ENCODE peak calls at places on chromosomes 13 and 19, in nine cellular contexts. E is mesenchymal stem cell; O is transverse colon; A is tibial nerve; L is small intestine; H is psoas muscle; B is adrenal gland; G is CD4-positive, CD25-positive, alpha-beta regulatory T cell; N is body of pancreas. D is an unnamed sample. For H3K9me3, the result is how much of the 10 kb centered on the place peaks cover.

GRCh38 chr19:34096020-34096915 is 76.0 kb upstream of the LSM14A start:
- DNase-seq in O (no peak), A (no peak), E (peak), H (no peak), N (peak), B (no peak), G (no peak), L (peak), D (peak)

GRCh38 chr13:52707375-52707774 is 32.2 kb downstream of the CNMD start:
- DNase-seq in H (no peak), B (no peak), L (no peak), E (no peak), A (no peak), O (no peak), G (no peak), N (no peak), D (peak)

GRCh38 chr13:100392709-100393630 is 195.6 kb downstream of the GGACT start:
- DNase-seq in A (peak), G (no peak), E (peak), N (peak), B (peak), O (peak), H (peak), L (peak), D (peak)

GRCh38 chr13:43095771-43096719 is 72.7 kb downstream of the DNAJC15 start:
- DNase-seq in A (no peak), G (no peak), O (no peak), H (no peak), B (no peak), L (no peak), N (no peak), E (no peak), D (no peak)

GRCh38 chr19:7006305-7006704 is 14.9 kb downstream of the MBD3L2B start:
- DNase-seq in H (no peak), G (no peak), N (no peak), O (no peak), L (no peak), A (no peak), E (no peak), B (no peak), D (no peak)

GRCh38 chr13:27455331-27455855 is 5.0 kb upstream of the MTIF3 start:
- DNase-seq in O (no peak), N (no peak), A (no peak), G (no peak), L (peak), H (no peak), B (no peak), E (peak), D (no peak)

GRCh38 chr19:5255602-5256231 is 84.9 kb downstream of the PTPRS start:
- DNase-seq in B (no peak), N (no peak), G (no peak), A (no peak), H (no peak), E (no peak), O (no peak), L (no peak), D (no peak)

GRCh38 chr13:62829476-62829875 is 1413.8 kb upstream of the PCDH20 start:
- DNase-seq in H (no peak), O (no peak), E (no peak), G (no peak), A (no peak), N (no peak), B (no peak), L (no peak), D (no peak)

GRCh38 chr13:21541271-21541670 is 62.7 kb downstream of the MICU2 start:
- DNase-seq in B (no peak), H (no peak), O (no peak), L (no peak), A (no peak), N (no peak), E (no peak), G (no peak), D (no peak)

GRCh38 chr13:46369506-46370268 is 17.4 kb downstream of the RUBCNL start:
- DNase-seq in B (no peak), H (no peak), G (no peak), E (peak), A (no peak), O (no peak), N (no peak), L (no peak), D (peak)

GRCh38 chr13:40228486-40228885 is 438.0 kb downstream of the FOXO1 start:
- DNase-seq in E (peak), H (no peak), N (no peak), L (no peak), O (no peak), B (no peak), A (no peak), G (no peak), D (no peak)

GRCh38 chr13:95608640-95609280 is 35.7 kb downstream of the DZIP1 start:
- DNase-seq in A (no peak), O (no peak), H (no peak), G (no peak), E (peak), L (no peak), B (no peak), N (no peak), D (peak)

GRCh38 chr19:49809155-49809986 is 3.7 kb downstream of the FUZ start:
- DNase-seq in O (peak), H (peak), A (no peak), E (peak), L (peak), G (peak), B (peak), N (peak), D (no peak)

GRCh38 chr13:68125087-68125480 is 894.9 kb upstream of the PCDH9 start:
- DNase-seq in E (no peak), O (no peak), L (no peak), B (no peak), H (no peak), N (no peak), A (no peak), G (no peak), D (no peak)

DNA sequence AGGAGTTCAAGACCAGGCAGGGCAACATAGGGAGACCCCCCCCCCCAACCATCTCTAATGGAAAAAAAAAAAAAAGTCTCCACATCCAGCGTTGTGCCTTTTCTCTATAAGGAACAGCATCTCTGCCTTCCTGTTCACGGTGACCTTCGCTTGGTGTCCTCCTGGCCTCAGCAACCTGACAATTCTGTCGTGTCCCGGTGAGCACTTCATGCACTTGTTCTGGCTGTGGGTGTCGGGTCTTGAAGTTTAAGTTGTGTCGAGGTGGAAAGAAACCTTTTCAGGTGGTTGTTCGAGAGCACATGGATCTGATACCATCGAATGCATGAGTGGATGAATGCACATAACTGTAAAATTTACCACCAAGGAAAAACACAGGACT is 594 bp downstream of the ZNF559 start:
- DNase-seq in E (no peak), L (no peak), A (no peak), G (no peak), N (no peak), B (no peak), H (no peak), O (no peak), D (no peak)
- H3K9me3 ChIP-seq in E (under half), L (under half), A (under half), G (under half), N (under half), B (under half), H (half or more), O (under half), D (under half)

DNA sequence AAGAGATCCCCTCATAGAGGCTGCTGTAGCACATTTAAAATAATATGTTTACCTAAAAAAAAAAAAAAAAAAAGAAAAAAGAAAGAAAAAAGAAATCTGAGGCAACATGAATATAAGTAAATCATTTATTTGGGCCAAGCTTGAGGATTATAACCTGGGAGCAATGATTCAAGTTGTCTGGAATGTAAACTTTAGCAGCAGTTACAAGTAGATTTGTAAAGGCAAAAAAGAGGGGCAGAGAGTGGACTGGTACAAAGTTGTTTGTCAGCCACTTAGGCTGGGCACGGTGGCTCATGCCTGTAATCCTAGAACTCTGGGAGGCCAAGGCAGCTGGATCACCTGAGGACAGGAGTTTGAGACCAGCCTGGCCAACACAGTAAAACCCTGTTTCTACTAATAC is 11.3 kb downstream of the ZNF43 start:
- DNase-seq in E (no peak), G (no peak), B (no peak), N (no peak), H (no peak), L (no peak), A (no peak), O (no peak), D (no peak)
- H3K9me3 ChIP-seq in E (half or more), G (under half), B (under half), N (under half), H (under half), L (under half), A (under half), O (half or more), D (under half)

DNA sequence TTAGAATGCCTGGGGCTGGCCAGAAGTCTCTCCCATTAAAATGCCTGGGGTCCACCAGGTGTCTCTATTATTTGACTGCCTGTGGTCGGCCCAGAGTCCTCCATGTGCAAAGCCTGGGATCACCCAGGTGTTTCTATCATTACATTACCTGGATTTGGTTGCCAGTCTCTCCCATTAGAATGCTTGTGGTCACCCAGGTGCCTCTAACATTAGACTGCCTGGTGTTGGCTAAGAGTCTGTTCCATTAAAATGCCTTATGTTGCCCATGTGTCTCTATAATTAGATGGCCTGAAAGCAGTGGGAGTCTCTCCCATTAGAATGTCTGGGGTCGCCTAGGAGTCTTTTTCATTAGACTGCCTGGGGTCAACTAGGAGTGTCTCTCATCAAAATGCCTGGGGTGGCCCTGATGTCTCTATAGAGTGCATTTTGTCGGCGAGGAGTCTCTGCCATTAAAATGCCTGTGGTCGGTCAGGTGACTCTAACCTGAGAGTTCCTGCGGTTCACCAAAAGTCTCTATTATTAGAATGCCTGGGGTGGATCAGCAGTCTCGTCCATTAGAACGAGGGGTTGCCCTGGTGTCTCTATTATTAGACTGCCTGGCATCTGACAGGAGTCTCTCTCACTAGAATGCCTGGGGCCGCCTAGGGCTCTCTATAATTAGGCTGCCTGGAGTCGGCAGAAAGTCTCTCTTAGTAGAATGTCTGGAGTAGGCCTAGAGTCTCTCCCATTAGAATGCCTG is 1540.5 kb downstream of the UQCRFS1 start:
- DNase-seq in O (no peak), A (no peak), G (no peak), B (no peak), L (no peak), E (no peak), N (no peak), H (peak), D (no peak)
- H3K9me3 ChIP-seq in O (under half), A (under half), G (under half), B (under half), L (under half), E (under half), N (under half), H (under half), D (under half)

GRCh38 chr19:56760842-56761241 is 79.7 kb downstream of the PEG3 start:
- DNase-seq in B (no peak), E (no peak), H (no peak), A (no peak), L (no peak), G (no peak), O (no peak), N (no peak), D (no peak)
- H3K9me3 ChIP-seq in B (under half), E (under half), H (under half), A (under half), L (under half), G (under half), O (under half), N (under half), D (under half)

DNA sequence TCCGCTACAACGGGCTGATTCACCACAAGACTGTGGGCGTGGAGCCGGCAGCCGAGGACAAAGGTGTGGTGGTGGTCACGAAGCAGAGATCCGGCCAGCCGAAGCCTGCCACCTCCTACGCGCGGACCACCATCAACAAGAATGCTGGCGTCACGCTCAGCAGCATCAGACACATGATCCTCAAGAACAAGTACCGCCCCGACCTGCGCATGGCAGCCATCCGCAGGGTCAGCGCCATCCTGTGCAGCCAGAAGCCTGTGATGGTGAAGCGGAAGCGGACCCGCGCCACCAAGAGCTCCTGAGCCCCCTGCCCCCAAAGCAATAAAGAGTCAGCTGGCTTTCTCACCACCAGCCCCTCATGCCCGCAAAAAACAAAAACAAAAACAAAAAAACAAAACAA is 34.4 kb downstream of the ZNF44 start:
- DNase-seq in N (no peak), E (no peak), L (no peak), A (no peak), H (no peak), B (no peak), G (no peak), O (no peak), D (no peak)
- H3K9me3 ChIP-seq in N (under half), E (half or more), L (under half), A (under half), H (under half), B (under half), G (under half), O (under half), D (under half)

GRCh38 chr19:8682472-8682871 is 16.1 kb downstream of the ACTL9 start:
- DNase-seq in H (no peak), L (no peak), B (no peak), O (no peak), A (no peak), N (no peak), G (no peak), E (no peak), D (no peak)
- H3K9me3 ChIP-seq in H (under half), L (under half), B (under half), O (under half), A (under half), N (under half), G (under half), E (under half), D (under half)

GRCh38 chr19:52959613-52960295 is 2.9 kb downstream of the ZNF816 start:
- DNase-seq in L (no peak), B (no peak), N (no peak), E (no peak), O (no peak), A (no peak), G (no peak), H (no peak), D (no peak)
- H3K9me3 ChIP-seq in L (under half), B (under half), N (under half), E (under half), O (half or more), A (under half), G (half or more), H (under half), D (under half)